ENCODE peak calls at places on chromosomes 5 and 9, in seven cellular contexts. Z is ovary, I is GM10248, E is BE2C, N is lower lobe of right lung, X is AG09309, L is B cell. S is an unnamed sample.

GRCh38 chr9:86424246-86424891 is 70.2 kb upstream of the TUT7 start:
- DNase-seq in Z (no peak), I (no peak), E (no peak), N (no peak), X (no peak), L (no peak), S (no peak)

GRCh38 chr9:22228542-22228941 is 218.1 kb upstream of the DMRTA1 start:
- DNase-seq in Z (no peak), I (no peak), E (no peak), N (no peak), X (no peak), L (no peak), S (no peak)

GRCh38 chr9:76655121-76655531 is 109.1 kb upstream of the PCA3 start:
- DNase-seq in Z (no peak), I (no peak), E (no peak), N (no peak), X (no peak), L (no peak), S (no peak)

GRCh38 chr9:114011313-114011712 is 66.8 kb downstream of the AMBP start:
- DNase-seq in Z (peak), I (no peak), E (peak), N (no peak), X (no peak), L (no peak), S (no peak)

GRCh38 chr9:77472646-77473045 is 175.5 kb downstream of the GNA14 start:
- DNase-seq in Z (no peak), I (no peak), E (no peak), N (no peak), X (no peak), L (no peak), S (no peak)

GRCh38 chr5:149549461-149550266 is 1.6 kb downstream of the CSNK1A1 start:
- DNase-seq in Z (no peak), I (peak), E (peak), N (no peak), X (no peak), L (peak), S (peak)

GRCh38 chr5:84383816-84384603 is 670 bp downstream of the EDIL3 start:
- DNase-seq in Z (peak), I (peak), E (peak), N (peak), X (no peak), L (no peak), S (peak)

GRCh38 chr9:135971892-135972291 is 10.7 kb upstream of the UBAC1 start:
- DNase-seq in Z (no peak), I (no peak), E (no peak), N (peak), X (no peak), L (no peak), S (peak)

GRCh38 chr5:160685219-160685618 is 166.8 kb downstream of the ATP10B start:
- DNase-seq in Z (no peak), I (no peak), E (no peak), N (no peak), X (no peak), L (no peak), S (no peak)

DNA sequence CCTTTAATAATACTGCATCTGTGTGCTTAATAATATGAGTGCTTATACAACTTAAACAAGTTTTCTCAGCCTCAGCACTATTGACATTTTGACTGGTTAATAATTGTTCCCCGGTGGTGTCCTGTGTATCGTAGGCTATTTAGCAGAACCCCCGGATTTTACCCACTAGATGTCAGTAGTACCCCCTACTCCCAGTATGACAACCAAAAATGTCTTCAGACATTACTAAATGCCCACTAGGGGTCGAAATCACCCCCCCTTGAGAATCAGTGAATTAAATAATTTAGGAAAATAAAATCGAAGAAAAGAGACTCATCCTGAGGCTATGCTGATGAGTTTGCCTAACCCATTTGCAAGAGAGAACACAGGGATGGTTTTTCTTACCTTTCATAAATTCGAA is 166.3 kb downstream of the ATP10B start:
- DNase-seq in Z (no peak), I (peak), E (no peak), N (no peak), X (no peak), L (no peak), S (peak)
- TF ChIP-seq CTCF in Z (no peak), I (no peak), E (peak), N (peak), X (no peak), L (peak), S (peak)

GRCh38 chr5:102154291-102154690 is 141.8 kb downstream of the SLCO4C1 start:
- DNase-seq in Z (no peak), I (no peak), E (no peak), N (no peak), X (no peak), L (no peak), S (no peak)

DNA sequence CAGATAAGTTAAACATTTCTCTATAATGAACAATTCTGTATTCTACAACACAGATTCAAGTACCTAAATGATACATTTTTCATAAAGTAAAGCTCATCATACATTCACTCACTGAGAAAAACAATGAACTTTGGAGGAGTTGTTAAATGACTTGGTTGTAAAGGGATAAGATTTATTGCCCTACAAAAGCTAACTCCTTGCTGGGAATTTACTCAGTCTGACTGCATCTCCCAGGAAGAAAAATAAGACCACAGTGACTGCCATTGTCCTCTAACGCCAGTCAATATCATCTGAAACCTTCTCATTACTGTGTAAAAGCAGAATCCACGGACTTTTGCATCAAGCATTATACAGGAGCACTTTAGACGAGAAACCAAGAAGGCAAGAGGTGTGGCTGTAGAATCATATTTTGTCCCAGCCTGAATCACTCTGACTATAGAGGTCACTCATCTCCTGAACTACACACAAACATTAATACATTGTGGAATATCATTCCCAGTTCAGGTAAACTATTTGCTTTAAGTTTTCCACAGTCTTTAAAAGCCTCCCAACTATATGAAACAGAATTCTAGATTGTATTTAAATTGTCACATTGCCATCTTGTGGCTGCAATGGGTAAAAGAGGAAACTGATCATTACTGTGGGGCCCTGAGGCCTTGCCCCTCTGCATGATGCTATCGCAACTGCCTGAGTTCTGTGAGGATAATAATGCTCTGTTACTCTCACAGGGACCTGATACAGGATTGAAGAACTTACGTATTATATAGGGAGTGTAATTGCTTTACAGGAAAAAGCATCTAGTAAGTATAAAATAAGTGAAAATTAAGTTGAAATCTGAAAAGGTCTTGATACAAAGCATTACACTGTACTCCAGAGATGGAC is 142.9 kb downstream of the SLCO4C1 start:
- DNase-seq in Z (no peak), I (peak), E (peak), N (no peak), X (no peak), L (peak), S (peak)
- TF ChIP-seq CTCF in Z (no peak), I (peak), E (peak), N (peak), X (no peak), L (peak), S (peak)

DNA sequence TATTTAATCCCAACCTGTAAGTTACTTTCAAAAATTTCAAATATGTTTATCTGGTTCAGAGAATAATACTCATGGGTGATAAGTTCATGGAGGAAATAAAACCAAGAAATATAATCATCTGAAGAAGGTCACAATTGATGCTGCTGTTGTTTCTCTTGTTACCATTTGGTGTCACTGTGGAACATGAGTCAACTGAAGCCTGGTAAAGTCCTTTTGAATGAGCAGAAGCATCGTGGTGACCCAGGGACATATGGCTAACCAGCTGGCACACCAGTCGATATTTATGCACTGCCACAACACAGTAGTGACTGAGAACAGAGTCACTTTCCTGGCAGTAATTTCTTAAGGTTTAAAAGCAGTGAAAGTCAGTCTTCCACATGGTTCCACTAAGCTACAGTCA is 612.9 kb upstream of the TLE4 start:
- DNase-seq in Z (no peak), I (no peak), E (peak), N (no peak), X (no peak), L (no peak), S (no peak)
- TF ChIP-seq CTCF in Z (no peak), I (no peak), E (peak), N (no peak), X (no peak), L (no peak), S (no peak)

GRCh38 chr5:120463991-120464626 is at the start of gene PRR16:
- DNase-seq in Z (peak), I (peak), E (peak), N (no peak), X (no peak), L (peak), S (peak)
- TF ChIP-seq CTCF in Z (peak), I (no peak), E (no peak), N (peak), X (no peak), L (no peak), S (no peak)

DNA sequence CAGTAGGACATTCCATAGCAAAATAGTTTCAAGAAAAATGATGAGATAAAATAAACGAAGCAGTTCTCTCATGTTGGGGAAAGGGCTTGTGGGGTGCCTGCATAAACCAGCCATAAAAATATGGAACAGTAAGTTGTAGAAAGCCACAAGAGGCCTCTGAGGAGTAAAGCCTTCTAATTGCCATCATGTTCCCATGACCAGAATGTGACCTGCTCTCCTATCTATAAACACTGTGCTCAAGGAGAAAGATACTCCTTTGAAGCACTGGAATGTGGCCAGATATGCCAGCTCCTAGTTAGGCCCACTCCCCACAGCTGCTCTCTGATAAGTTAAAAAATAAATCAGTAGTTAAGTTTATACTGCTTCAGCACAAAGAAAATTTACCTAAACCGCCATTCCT is 65.8 kb downstream of the SETX start:
- DNase-seq in Z (no peak), I (no peak), E (no peak), N (no peak), X (no peak), L (no peak), S (no peak)
- TF ChIP-seq CTCF in Z (no peak), I (no peak), E (no peak), N (no peak), X (no peak), L (no peak), S (no peak)

GRCh38 chr5:113510836-113511451 is 2.5 kb upstream of the YTHDC2 start:
- DNase-seq in Z (no peak), I (peak), E (no peak), N (no peak), X (no peak), L (no peak), S (peak)
- TF ChIP-seq CTCF in Z (no peak), I (peak), E (peak), N (peak), X (peak), L (peak), S (peak)

S was measured in GM13976.